ENCODE peak calls at places on chromosomes 16 and 17, in nine cellular contexts. Z is COR-L47; E is activated gamma-delta T cell treated with Interleukin-2 at 50 U/mL for 16 hours; Q is mammary epithelial cell; R is stimulated activated CD4-positive, alpha-beta T cell treated with anti-CD3 and anti-CD28 coated beads, Interleukin-15, amount 100 ng/mL, for 24 hours; B is H7; S is activated B cell treated with CpG ODN at 0.5 μM for 24 hours; H is heart left ventricle; V is AG09309. L is an unnamed sample.

GRCh38 chr17:43583332-43583731 is 37.2 kb upstream of the ETV4 start:
- DNase-seq in V (no peak), R (no peak), B (no peak), H (no peak), Z (no peak), S (no peak), Q (no peak), E (no peak), L (no peak)

GRCh38 chr17:37107406-37108083 is 158.8 kb downstream of the AATF start:
- DNase-seq in B (no peak), H (peak; percentile 76), R (no peak), Z (peak; percentile 11), S (no peak), E (no peak), Q (peak; percentile 76), V (no peak), L (no peak)

GRCh38 chr17:72334205-72334604 is 213.4 kb downstream of the SOX9 start:
- DNase-seq in R (no peak), Q (peak; percentile 33), H (no peak), Z (no peak), B (no peak), S (no peak), E (no peak), V (peak; percentile 62), L (no peak)

GRCh38 chr17:57016764-57017116 is 38.8 kb downstream of the SCPEP1 start:
- DNase-seq in V (peak; percentile 16), R (no peak), S (no peak), E (no peak), Z (no peak), B (no peak), H (no peak), Q (peak; percentile 36), L (no peak)

GRCh38 chr17:17538417-17539391 is 42.5 kb upstream of the RASD1 start:
- DNase-seq in Q (no peak), Z (peak; percentile 77), E (no peak), B (no peak), H (peak; percentile 3), S (no peak), R (no peak), V (no peak), L (no peak)

GRCh38 chr16:527015-527903 is at the start of gene CAPN15:
- DNase-seq in S (peak; percentile 91), R (peak; percentile 91), H (peak; percentile 90), E (peak; percentile 80), B (peak; percentile 97), V (peak; percentile 44), Q (peak; percentile 86), Z (peak; percentile 80), L (peak; percentile 86)

GRCh38 chr17:62597920-62598319 is 29.6 kb upstream of the MRC2 start:
- DNase-seq in V (peak; percentile 31), R (no peak), E (no peak), S (no peak), Z (no peak), Q (no peak), B (no peak), H (no peak), L (no peak)

GRCh38 chr17:17028059-17028877 is 14.0 kb upstream of the MPRIP start:
- DNase-seq in Q (peak; percentile 99), V (no peak), R (no peak), B (peak; percentile 82), Z (no peak), H (peak; percentile 79), E (no peak), S (no peak), L (no peak)

GRCh38 chr17:80720624-80721577 is 176.3 kb downstream of the RPTOR start:
- DNase-seq in H (no peak), Q (peak; percentile 82), V (no peak), R (peak; percentile 77), B (no peak), Z (no peak), S (no peak), E (peak; percentile 54), L (peak; percentile 28)

GRCh38 chr17:6910987-6911603 is 79.6 kb upstream of the TEKT1 start:
- DNase-seq in R (no peak), S (no peak), V (no peak), B (peak; percentile 54), E (no peak), H (no peak), Q (peak; percentile 35), Z (no peak), L (no peak)

GRCh38 chr17:75996665-75997590 is 3.7 kb upstream of the CDK3 start:
- DNase-seq in Q (peak; percentile 97), E (no peak), R (peak; percentile 66), V (no peak), S (no peak), H (no peak), Z (no peak), B (peak; percentile 61), L (peak; percentile 35)

GRCh38 chr17:42131971-42132370 is 9.4 kb downstream of the HSPB9 start:
- DNase-seq in V (no peak), E (no peak), Q (no peak), H (no peak), S (no peak), B (no peak), Z (no peak), R (no peak), L (no peak)